ENCODE peak calls at places on chromosome 20, in ten cellular contexts. E is MM.1S, N is fibroblast of lung, G is upper lobe of right lung, S is neuronal stem cell, J is psoas muscle, F is cardiac muscle cell, B is hepatocyte, X is heart right ventricle, L is heart left ventricle. D is an unnamed sample.

GRCh38 chr20:64280460-64280843 is 24.9 kb downstream of the PCMTD2 start:
- DNase-seq in E (no peak), N (no peak), G (no peak), S (no peak), J (no peak), F (no peak), B (no peak), X (no peak), L (no peak), D (no peak)

GRCh38 chr20:39376788-39377187 is 414.6 kb downstream of the DHX35 start:
- DNase-seq in E (no peak), N (no peak), G (no peak), S (no peak), J (no peak), F (no peak), B (no peak), X (no peak), L (no peak), D (no peak)

GRCh38 chr20:35742741-35743523 is 872 bp upstream of the RBM39 start:
- DNase-seq in E (peak), N (peak), G (no peak), S (no peak), J (no peak), F (peak), B (peak), X (no peak), L (no peak), D (no peak)

GRCh38 chr20:58927490-58928061 is 53.5 kb upstream of the NELFCD start:
- DNase-seq in E (no peak), N (no peak), G (no peak), S (no peak), J (no peak), F (no peak), B (no peak), X (no peak), L (no peak), D (no peak)

GRCh38 chr20:21162631-21163030 is 36.7 kb downstream of the KIZ start:
- DNase-seq in E (no peak), N (no peak), G (no peak), S (no peak), J (no peak), F (no peak), B (no peak), X (no peak), L (no peak), D (no peak)

GRCh38 chr20:47066484-47067270 is 172.0 kb downstream of the EYA2 start:
- DNase-seq in E (no peak), N (peak), G (no peak), S (no peak), J (no peak), F (no peak), B (no peak), X (no peak), L (no peak), D (no peak)

GRCh38 chr20:63048516-63049190 is 41.9 kb upstream of the BHLHE23 start:
- DNase-seq in E (no peak), N (no peak), G (no peak), S (no peak), J (peak), F (no peak), B (no peak), X (no peak), L (no peak), D (no peak)

GRCh38 chr20:19992996-19993908 is 23.9 kb upstream of the NAA20 start:
- DNase-seq in E (no peak), N (peak), G (no peak), S (no peak), J (no peak), F (peak), B (peak), X (peak), L (no peak), D (no peak)

GRCh38 chr20:34992751-34993417 is 37.2 kb downstream of the MYH7B start:
- DNase-seq in E (no peak), N (no peak), G (no peak), S (no peak), J (no peak), F (no peak), B (no peak), X (no peak), L (no peak), D (no peak)

GRCh38 chr20:54920491-54920890 is 445.1 kb downstream of the DOK5 start:
- DNase-seq in E (no peak), N (no peak), G (no peak), S (no peak), J (no peak), F (no peak), B (no peak), X (no peak), L (no peak), D (no peak)

GRCh38 chr20:43971233-43971632 is 56.6 kb downstream of the TOX2 start:
- DNase-seq in E (no peak), N (no peak), G (no peak), S (no peak), J (no peak), F (no peak), B (no peak), X (no peak), L (no peak), D (no peak)

GRCh38 chr20:14568225-14568624 is 230.8 kb upstream of the FLRT3 start:
- DNase-seq in E (no peak), N (no peak), G (no peak), S (peak), J (no peak), F (no peak), B (no peak), X (no peak), L (no peak), D (no peak)

GRCh38 chr20:25223179-25223661 is 24.7 kb upstream of the PYGB start:
- DNase-seq in E (no peak), N (peak), G (no peak), S (peak), J (no peak), F (peak), B (peak), X (no peak), L (no peak), D (no peak)

GRCh38 chr20:51696304-51697118 is 71.7 kb downstream of the ATP9A start:
- DNase-seq in E (no peak), N (peak), G (no peak), S (no peak), J (no peak), F (peak), B (peak), X (no peak), L (no peak), D (no peak)

GRCh38 chr20:1566701-1567100 is 9.2 kb upstream of the SIRPD start:
- DNase-seq in E (no peak), N (no peak), G (no peak), S (no peak), J (no peak), F (no peak), B (peak), X (no peak), L (no peak), D (no peak)

GRCh38 chr20:10660661-10661060 is 13.1 kb downstream of the JAG1 start:
- DNase-seq in E (no peak), N (no peak), G (no peak), S (no peak), J (no peak), F (no peak), B (no peak), X (no peak), L (no peak), D (no peak)

GRCh38 chr20:33585413-33585812 is 76.7 kb upstream of the C20orf144 start:
- DNase-seq in E (no peak), N (no peak), G (no peak), S (no peak), J (no peak), F (no peak), B (no peak), X (no peak), L (no peak), D (no peak)

GRCh38 chr20:33583154-33583553 is 79.0 kb upstream of the C20orf144 start:
- DNase-seq in E (no peak), N (no peak), G (no peak), S (no peak), J (no peak), F (no peak), B (no peak), X (no peak), L (no peak), D (no peak)

GRCh38 chr20:33584976-33585375 is 77.2 kb upstream of the C20orf144 start:
- DNase-seq in E (no peak), N (no peak), G (no peak), S (no peak), J (no peak), F (no peak), B (no peak), X (no peak), L (no peak), D (no peak)

DNA sequence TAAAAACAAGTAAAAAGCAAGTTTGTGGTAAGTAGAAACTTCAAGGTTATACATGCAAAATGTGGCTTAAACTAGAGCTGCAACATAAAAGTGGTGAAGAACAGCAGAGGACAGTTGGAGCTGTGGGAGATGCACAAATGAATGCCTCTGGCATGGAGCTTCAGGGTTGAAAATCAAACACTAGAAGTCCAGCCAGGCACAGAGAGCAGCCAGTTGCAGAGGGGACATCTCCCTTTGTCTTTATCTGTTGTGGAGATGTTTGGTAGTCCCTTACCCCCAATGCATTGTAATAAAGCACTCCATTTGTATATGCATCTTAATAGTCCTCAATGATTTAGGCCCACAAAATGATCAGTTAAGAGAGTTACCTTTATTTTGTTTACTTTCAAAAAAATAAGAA is 73.1 kb upstream of the C20orf144 start:
- DNase-seq in E (no peak), N (no peak), G (no peak), S (no peak), J (no peak), F (no peak), B (no peak), X (no peak), L (no peak), D (no peak)
- H3K27ac ChIP-seq in E (no peak), N (no peak), G (no peak), S (no peak), J (no peak), F (peak), B (no peak), X (no peak), L (no peak), D (peak)

GRCh38 chr20:23634985-23635767 is 2.6 kb downstream of the CST3 start:
- DNase-seq in E (no peak), N (no peak), G (no peak), S (no peak), J (peak), F (no peak), B (no peak), X (no peak), L (no peak), D (no peak)

GRCh38 chr20:23631226-23631822 is 6.4 kb downstream of the CST3 start:
- DNase-seq in E (no peak), N (no peak), G (no peak), S (no peak), J (no peak), F (no peak), B (no peak), X (no peak), L (no peak), D (no peak)

GRCh38 chr20:23634044-23634801 is 3.5 kb downstream of the CST3 start:
- DNase-seq in E (no peak), N (no peak), G (no peak), S (no peak), J (no peak), F (no peak), B (no peak), X (no peak), L (no peak), D (no peak)

GRCh38 chr20:23631981-23632710 is 5.6 kb downstream of the CST3 start:
- DNase-seq in E (no peak), N (no peak), G (no peak), S (no peak), J (no peak), F (no peak), B (no peak), X (no peak), L (peak), D (no peak)

GRCh38 chr20:23632711-23633573 is 4.8 kb downstream of the CST3 start:
- DNase-seq in E (no peak), N (no peak), G (no peak), S (no peak), J (no peak), F (no peak), B (no peak), X (no peak), L (no peak), D (no peak)
- H3K27ac ChIP-seq in E (no peak), N (no peak), G (no peak), S (no peak), J (peak), F (no peak), B (no peak), X (no peak), L (no peak), D (peak)

DNA sequence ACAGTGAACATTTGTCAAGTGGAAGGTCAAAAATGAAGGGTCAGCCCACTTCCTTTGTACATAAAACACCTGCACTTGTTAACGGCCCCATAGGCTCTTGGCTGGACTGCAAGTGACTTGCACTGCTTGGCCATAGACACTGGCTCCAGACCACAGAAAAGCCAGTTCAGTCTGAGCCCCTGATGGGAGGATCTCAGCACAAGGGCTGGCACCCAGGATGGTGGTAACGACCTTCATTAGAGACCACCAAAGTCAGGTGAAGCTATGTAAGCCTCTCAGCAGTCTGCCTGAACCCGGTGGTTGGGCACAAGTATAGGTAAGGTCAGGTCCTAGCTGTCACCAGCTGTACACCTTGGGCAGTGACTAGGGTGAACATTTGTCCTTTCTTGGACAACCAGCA is 16.1 kb downstream of the PLAGL2 start:
- DNase-seq in E (no peak), N (no peak), G (no peak), S (no peak), J (no peak), F (no peak), B (no peak), X (no peak), L (no peak), D (no peak)
- H3K27ac ChIP-seq in E (no peak), N (no peak), G (no peak), S (no peak), J (peak), F (peak), B (peak), X (no peak), L (no peak), D (no peak)

GRCh38 chr20:49398401-49399144 is 83.9 kb downstream of the KCNB1 start:
- DNase-seq in E (no peak), N (no peak), G (no peak), S (no peak), J (no peak), F (no peak), B (no peak), X (no peak), L (no peak), D (no peak)
- H3K27ac ChIP-seq in E (no peak), N (no peak), G (no peak), S (no peak), J (peak), F (no peak), B (no peak), X (no peak), L (no peak), D (no peak)

GRCh38 chr20:37200376-37200775 is 21.0 kb upstream of the MROH8 start:
- DNase-seq in E (no peak), N (no peak), G (no peak), S (no peak), J (no peak), F (no peak), B (no peak), X (no peak), L (no peak), D (no peak)
- H3K27ac ChIP-seq in E (no peak), N (no peak), G (no peak), S (no peak), J (no peak), F (no peak), B (peak), X (no peak), L (no peak), D (no peak)

GRCh38 chr20:3839328-3839727 is 7.3 kb upstream of the MAVS start:
- DNase-seq in E (peak), N (no peak), G (no peak), S (no peak), J (no peak), F (peak), B (no peak), X (no peak), L (no peak), D (no peak)

GRCh38 chr20:3846740-3847418 is at the start of gene MAVS:
- DNase-seq in E (peak), N (peak), G (peak), S (peak), J (peak), F (peak), B (peak), X (peak), L (peak), D (peak)

GRCh38 chr20:3846378-3846739 is 275 bp upstream of the MAVS start:
- DNase-seq in E (no peak), N (no peak), G (no peak), S (no peak), J (peak), F (no peak), B (no peak), X (peak), L (no peak), D (no peak)

GRCh38 chr20:3843490-3843889 is 3.1 kb upstream of the MAVS start:
- DNase-seq in E (no peak), N (peak), G (no peak), S (no peak), J (no peak), F (peak), B (no peak), X (no peak), L (no peak), D (no peak)

GRCh38 chr20:3842332-3842930 is 4.2 kb upstream of the MAVS start:
- DNase-seq in E (no peak), N (no peak), G (no peak), S (no peak), J (no peak), F (no peak), B (no peak), X (no peak), L (no peak), D (no peak)
- H3K27ac ChIP-seq in E (no peak), N (peak), G (no peak), S (no peak), J (no peak), F (no peak), B (no peak), X (no peak), L (no peak), D (no peak)

DNA sequence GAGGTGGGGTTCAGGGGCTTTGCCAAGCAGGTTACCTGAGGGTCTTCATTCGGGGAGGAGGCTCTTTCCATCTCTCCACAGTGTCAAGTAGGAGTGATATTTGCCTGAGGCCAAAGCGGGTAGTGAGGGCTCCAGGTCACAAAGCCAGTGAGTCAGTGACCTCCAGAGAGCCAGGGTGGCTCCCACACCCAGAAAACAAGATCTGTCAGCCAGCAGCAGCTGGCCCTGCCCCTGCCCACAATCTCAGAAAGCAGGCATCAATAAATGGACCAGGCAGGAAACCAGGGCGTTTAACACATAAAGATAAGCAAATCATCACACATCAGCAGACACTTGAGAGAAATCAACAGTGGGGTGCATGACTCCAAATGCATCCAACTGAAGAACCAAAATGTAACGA is 250.8 kb downstream of the CDH26 start:
- DNase-seq in E (no peak), N (no peak), G (no peak), S (no peak), J (no peak), F (no peak), B (no peak), X (no peak), L (no peak), D (no peak)
- H3K27ac ChIP-seq in E (no peak), N (no peak), G (no peak), S (no peak), J (no peak), F (no peak), B (no peak), X (no peak), L (no peak), D (no peak)

GRCh38 chr20:38143238-38143645 is 21.8 kb downstream of the TGM2 start:
- DNase-seq in E (no peak), N (no peak), G (no peak), S (no peak), J (no peak), F (no peak), B (peak), X (no peak), L (no peak), D (peak)

GRCh38 chr20:38139919-38140753 is 24.9 kb downstream of the TGM2 start:
- DNase-seq in E (no peak), N (peak), G (peak), S (no peak), J (no peak), F (peak), B (peak), X (no peak), L (no peak), D (no peak)

GRCh38 chr20:38143646-38144554 is 21.2 kb downstream of the TGM2 start:
- DNase-seq in E (peak), N (peak), G (no peak), S (no peak), J (no peak), F (peak), B (peak), X (peak), L (no peak), D (no peak)

GRCh38 chr20:38141154-38141888 is 23.7 kb downstream of the TGM2 start:
- DNase-seq in E (no peak), N (no peak), G (peak), S (no peak), J (no peak), F (no peak), B (no peak), X (no peak), L (no peak), D (no peak)

GRCh38 chr20:38141889-38142494 is 23.1 kb downstream of the TGM2 start:
- DNase-seq in E (no peak), N (no peak), G (peak), S (no peak), J (no peak), F (no peak), B (no peak), X (no peak), L (no peak), D (no peak)
- H3K27ac ChIP-seq in E (no peak), N (no peak), G (peak), S (no peak), J (no peak), F (peak), B (peak), X (no peak), L (no peak), D (no peak)

GRCh38 chr20:17841751-17842191 is 126.8 kb downstream of the SNX5 start:
- DNase-seq in E (no peak), N (peak), G (no peak), S (no peak), J (peak), F (peak), B (no peak), X (peak), L (peak), D (no peak)
- H3K27ac ChIP-seq in E (no peak), N (peak), G (no peak), S (no peak), J (peak), F (no peak), B (no peak), X (no peak), L (no peak), D (no peak)